ENCODE peak calls at places on chromosomes 11 and 22, in four cellular contexts. One of them, this sample, is unnamed.

GRCh38 chr22:40679964-40680818 is 907 bp downstream of the MCHR1 start:
- DNase-seq in CD8-positive, alpha-beta T cell: no peak
- DNase-seq in bronchial epithelial cell: no peak
- DNase-seq in GM23338: peak; percentile 31
- DNase-seq in this sample: peak; percentile 72

GRCh38 chr22:17300926-17301325 is 68.3 kb upstream of the CECR2 start:
- DNase-seq in CD8-positive, alpha-beta T cell: no peak
- DNase-seq in bronchial epithelial cell: no peak
- DNase-seq in GM23338: no peak
- DNase-seq in this sample: no peak

GRCh38 chr11:68016161-68016903 is 6.2 kb downstream of the ALDH3B1 start:
- DNase-seq in CD8-positive, alpha-beta T cell: no peak
- DNase-seq in bronchial epithelial cell: no peak
- DNase-seq in GM23338: no peak
- DNase-seq in this sample: no peak

GRCh38 chr11:35085766-35086165 is 53.2 kb upstream of the CD44 start:
- DNase-seq in CD8-positive, alpha-beta T cell: no peak
- DNase-seq in bronchial epithelial cell: no peak
- DNase-seq in GM23338: no peak
- DNase-seq in this sample: no peak

GRCh38 chr22:23538502-23538860 is 41.6 kb downstream of the IGLL1 start:
- DNase-seq in CD8-positive, alpha-beta T cell: no peak
- DNase-seq in bronchial epithelial cell: no peak
- DNase-seq in GM23338: no peak
- DNase-seq in this sample: no peak

GRCh38 chr11:14519692-14520085 is 497 bp downstream of the PSMA1 start:
- DNase-seq in CD8-positive, alpha-beta T cell: no peak
- DNase-seq in bronchial epithelial cell: peak; percentile 65
- DNase-seq in GM23338: no peak
- DNase-seq in this sample: no peak

GRCh38 chr22:24155597-24156145 is 25.6 kb upstream of the SUSD2 start:
- DNase-seq in CD8-positive, alpha-beta T cell: peak; percentile 39
- DNase-seq in bronchial epithelial cell: peak; percentile 15
- DNase-seq in GM23338: peak; percentile 79
- DNase-seq in this sample: peak; percentile 91

GRCh38 chr11:12803086-12803826 is 129.0 kb downstream of the TEAD1 start:
- DNase-seq in CD8-positive, alpha-beta T cell: no peak
- DNase-seq in bronchial epithelial cell: peak; percentile 75
- DNase-seq in GM23338: no peak
- DNase-seq in this sample: no peak

GRCh38 chr11:6531267-6531752 is 34.2 kb downstream of the DNHD1 start:
- DNase-seq in CD8-positive, alpha-beta T cell: no peak
- DNase-seq in bronchial epithelial cell: peak; percentile 51
- DNase-seq in GM23338: peak; percentile 68
- DNase-seq in this sample: peak; percentile 67

GRCh38 chr11:125264091-125265022 is 99.8 kb downstream of the PKNOX2 start:
- DNase-seq in CD8-positive, alpha-beta T cell: no peak
- DNase-seq in bronchial epithelial cell: no peak
- DNase-seq in GM23338: no peak
- DNase-seq in this sample: no peak

GRCh38 chr11:104163100-104164027 is 583 bp downstream of the PDGFD start:
- DNase-seq in CD8-positive, alpha-beta T cell: no peak
- DNase-seq in bronchial epithelial cell: peak; percentile 8
- DNase-seq in GM23338: peak; percentile 72
- DNase-seq in this sample: peak; percentile 35

GRCh38 chr22:41660416-41660815 is 28.3 kb downstream of the SNU13 start:
- DNase-seq in CD8-positive, alpha-beta T cell: no peak
- DNase-seq in bronchial epithelial cell: no peak
- DNase-seq in GM23338: no peak
- DNase-seq in this sample: no peak

DNA sequence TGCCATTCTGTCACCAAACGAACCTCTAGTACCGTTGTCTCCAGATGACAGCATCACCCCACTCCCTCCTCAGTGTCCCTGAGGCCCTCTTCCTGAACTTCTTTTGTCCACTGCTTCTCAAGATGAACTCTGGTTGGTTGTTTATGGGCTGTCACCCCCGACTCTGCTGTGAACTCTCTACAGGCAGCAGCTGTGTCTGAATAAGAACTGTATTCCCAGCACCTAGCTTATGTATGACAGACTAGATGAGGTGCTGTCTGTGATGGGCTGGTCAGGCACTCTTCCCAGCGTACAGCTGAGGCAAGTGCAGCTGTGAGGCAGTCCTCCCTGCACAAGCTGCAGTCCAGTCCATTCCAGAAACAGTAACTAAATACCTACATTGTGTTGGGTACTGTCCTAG is 111.4 kb upstream of the PITPNB start:
- DNase-seq in CD8-positive, alpha-beta T cell: no peak
- DNase-seq in bronchial epithelial cell: no peak
- DNase-seq in GM23338: no peak
- DNase-seq in this sample: no peak
- H3K4me3 ChIP-seq in CD8-positive, alpha-beta T cell: no peak overlapping the region
- H3K4me3 ChIP-seq in bronchial epithelial cell: no peak overlapping the region
- H3K4me3 ChIP-seq in GM23338: no peak overlapping the region
- H3K4me3 ChIP-seq in this sample: no peak overlapping the region

GRCh38 chr11:74729397-74729796 is 1.8 kb downstream of the CHRDL2 start:
- DNase-seq in CD8-positive, alpha-beta T cell: no peak
- DNase-seq in bronchial epithelial cell: no peak
- DNase-seq in GM23338: no peak
- DNase-seq in this sample: no peak

GRCh38 chr11:74730601-74731260 is 495 bp downstream of the CHRDL2 start:
- DNase-seq in CD8-positive, alpha-beta T cell: no peak
- DNase-seq in bronchial epithelial cell: no peak
- DNase-seq in GM23338: peak; percentile 64
- DNase-seq in this sample: peak; percentile 76

GRCh38 chr11:74736031-74736430 is 4.8 kb upstream of the CHRDL2 start:
- DNase-seq in CD8-positive, alpha-beta T cell: no peak
- DNase-seq in bronchial epithelial cell: no peak
- DNase-seq in GM23338: no peak
- DNase-seq in this sample: no peak

GRCh38 chr11:74735566-74735965 is 4.3 kb upstream of the CHRDL2 start:
- DNase-seq in CD8-positive, alpha-beta T cell: no peak
- DNase-seq in bronchial epithelial cell: no peak
- DNase-seq in GM23338: no peak
- DNase-seq in this sample: no peak

GRCh38 chr11:74731301-74732094 is at the start of gene CHRDL2:
- DNase-seq in CD8-positive, alpha-beta T cell: no peak
- DNase-seq in bronchial epithelial cell: no peak
- DNase-seq in GM23338: peak; percentile 65
- DNase-seq in this sample: peak; percentile 86
- H3K4me3 ChIP-seq in CD8-positive, alpha-beta T cell: no peak within 1 kb of the TSS
- H3K4me3 ChIP-seq in bronchial epithelial cell: no peak within 1 kb of the TSS
- H3K4me3 ChIP-seq in GM23338: peak within 1 kb of the TSS; percentile 82
- H3K4me3 ChIP-seq in this sample: peak within 1 kb of the TSS; percentile 42

DNA sequence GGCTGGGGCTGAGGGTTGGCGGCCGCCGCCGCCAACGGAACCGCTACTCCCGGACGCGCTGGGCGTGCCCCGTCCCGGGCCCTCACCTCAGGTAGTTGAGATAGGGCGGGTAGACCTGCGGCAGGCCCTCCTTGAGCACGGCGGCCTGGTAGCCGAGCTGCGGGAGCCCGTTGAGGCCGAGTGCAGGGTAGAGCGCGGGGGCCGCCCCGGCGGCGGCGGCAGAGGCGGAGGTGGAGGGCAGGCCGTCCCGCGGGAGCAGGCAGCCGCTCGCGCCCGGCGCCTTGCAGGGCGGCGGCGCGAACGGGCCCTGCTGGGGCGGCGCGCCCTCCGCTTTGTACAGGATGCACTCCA is 2.3 kb downstream of the PGR start:
- DNase-seq in CD8-positive, alpha-beta T cell: no peak
- DNase-seq in bronchial epithelial cell: no peak
- DNase-seq in GM23338: peak; percentile 56
- DNase-seq in this sample: peak; percentile 76
- H3K4me3 ChIP-seq in CD8-positive, alpha-beta T cell: no peak overlapping the region
- H3K4me3 ChIP-seq in bronchial epithelial cell: peak overlapping the region; percentile 12
- H3K4me3 ChIP-seq in GM23338: peak overlapping the region; percentile 66
- H3K4me3 ChIP-seq in this sample: peak overlapping the region; percentile 45

GRCh38 chr11:788953-789940 is 643 bp downstream of the CEND1 start:
- DNase-seq in CD8-positive, alpha-beta T cell: no peak
- DNase-seq in bronchial epithelial cell: no peak
- DNase-seq in GM23338: peak; percentile 60
- DNase-seq in this sample: no peak
- H3K4me3 ChIP-seq in CD8-positive, alpha-beta T cell: no peak overlapping the region
- H3K4me3 ChIP-seq in bronchial epithelial cell: no peak overlapping the region
- H3K4me3 ChIP-seq in GM23338: peak overlapping the region; percentile 51
- H3K4me3 ChIP-seq in this sample: no peak overlapping the region

GRCh38 chr11:66884443-66884842 is 27.6 kb downstream of the LRFN4 start:
- DNase-seq in CD8-positive, alpha-beta T cell: no peak
- DNase-seq in bronchial epithelial cell: no peak
- DNase-seq in GM23338: no peak
- DNase-seq in this sample: no peak

GRCh38 chr11:66881927-66882452 is 25.1 kb downstream of the LRFN4 start:
- DNase-seq in CD8-positive, alpha-beta T cell: no peak
- DNase-seq in bronchial epithelial cell: no peak
- DNase-seq in GM23338: no peak
- DNase-seq in this sample: no peak

GRCh38 chr11:66882540-66882939 is 25.7 kb downstream of the LRFN4 start:
- DNase-seq in CD8-positive, alpha-beta T cell: no peak
- DNase-seq in bronchial epithelial cell: no peak
- DNase-seq in GM23338: no peak
- DNase-seq in this sample: no peak

GRCh38 chr11:66881436-66881835 is 24.6 kb downstream of the LRFN4 start:
- DNase-seq in CD8-positive, alpha-beta T cell: no peak
- DNase-seq in bronchial epithelial cell: no peak
- DNase-seq in GM23338: no peak
- DNase-seq in this sample: no peak

DNA sequence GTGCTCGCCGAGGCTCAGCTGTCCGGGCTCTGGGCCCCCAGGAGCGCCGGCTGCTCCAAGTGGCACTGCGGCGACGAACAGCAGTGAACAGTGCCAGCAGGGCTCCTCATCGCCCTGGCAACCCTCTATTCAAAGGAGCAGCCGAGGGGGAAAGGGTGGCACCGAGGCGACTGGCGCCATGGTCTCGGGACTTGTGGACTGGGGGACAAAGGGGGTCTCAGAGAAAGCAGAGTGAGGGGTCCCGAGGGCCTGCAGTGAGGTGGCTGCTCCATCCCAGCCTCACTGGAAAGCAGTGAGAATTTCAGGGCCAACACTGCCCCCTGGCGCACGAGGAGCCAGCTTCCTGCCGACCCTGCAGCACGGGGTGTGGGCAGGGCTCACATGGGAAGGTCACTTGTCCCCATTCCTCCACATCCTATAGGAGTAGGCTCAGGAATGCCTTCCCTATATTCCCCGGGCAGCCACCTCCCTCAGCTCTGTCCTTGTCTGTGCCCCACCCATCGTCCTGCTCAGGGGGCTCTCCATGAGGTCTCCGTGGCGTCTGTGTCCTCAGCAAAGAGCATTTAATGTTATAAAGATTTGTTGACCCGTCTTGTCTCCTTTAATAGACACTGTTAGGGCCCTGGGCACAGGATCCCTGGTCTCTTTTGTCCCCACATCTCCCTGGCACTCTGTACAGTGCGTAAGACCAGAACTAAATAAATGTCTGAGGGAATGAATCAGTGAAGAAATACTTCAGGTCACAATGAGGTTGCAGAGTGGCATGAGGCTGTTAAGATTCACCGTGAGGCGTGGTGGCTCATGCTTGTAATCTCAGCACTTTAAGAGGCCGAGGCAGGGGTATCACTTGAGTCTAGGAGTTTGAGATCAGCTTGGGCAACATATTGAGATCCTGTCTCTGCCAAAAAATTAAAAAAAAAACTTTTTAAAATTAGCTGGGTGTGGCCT is 26.4 kb downstream of the LRFN4 start:
- DNase-seq in CD8-positive, alpha-beta T cell: peak; percentile 36
- DNase-seq in bronchial epithelial cell: peak; percentile 80
- DNase-seq in GM23338: peak; percentile 92
- DNase-seq in this sample: peak; percentile 86
- H3K4me3 ChIP-seq in CD8-positive, alpha-beta T cell: no peak overlapping the region
- H3K4me3 ChIP-seq in bronchial epithelial cell: no peak overlapping the region
- H3K4me3 ChIP-seq in GM23338: no peak overlapping the region
- H3K4me3 ChIP-seq in this sample: no peak overlapping the region

GRCh38 chr11:110337570-110338193 is 41.3 kb upstream of the RDX start:
- DNase-seq in CD8-positive, alpha-beta T cell: no peak
- DNase-seq in bronchial epithelial cell: peak; percentile 92
- DNase-seq in GM23338: peak; percentile 53
- DNase-seq in this sample: no peak
- H3K4me3 ChIP-seq in CD8-positive, alpha-beta T cell: no peak overlapping the region
- H3K4me3 ChIP-seq in bronchial epithelial cell: no peak overlapping the region
- H3K4me3 ChIP-seq in GM23338: no peak overlapping the region
- H3K4me3 ChIP-seq in this sample: no peak overlapping the region